ENCODE peak calls at places on chromosomes 3 and 15, in six cellular contexts. One of them, this sample, is unnamed.
A peak's percentile ranks its signal among the peaks of the same experiment; 100 is the strongest.

GRCh38 chr15:84099181-84099580 is 136.4 kb upstream of the GOLGA6L4 start:
- DNase-seq in DND-41: no peak
- DNase-seq in osteoblast: no peak
- DNase-seq in left ventricle myocardium inferior: peak; percentile 39
- DNase-seq in HCT116: no peak
- DNase-seq in MM.1S: peak; percentile 50
- DNase-seq in this sample: no peak

GRCh38 chr15:23415321-23415865 is 31.6 kb downstream of the GOLGA6L2 start:
- DNase-seq in left ventricle myocardium inferior: no peak
- DNase-seq in HCT116: no peak
- DNase-seq in DND-41: no peak
- DNase-seq in osteoblast: no peak
- DNase-seq in MM.1S: no peak
- DNase-seq in this sample: no peak

GRCh38 chr15:76460347-76460746 is 123.8 kb downstream of the ISL2 start:
- DNase-seq in osteoblast: no peak
- DNase-seq in MM.1S: no peak
- DNase-seq in DND-41: no peak
- DNase-seq in HCT116: no peak
- DNase-seq in left ventricle myocardium inferior: no peak
- DNase-seq in this sample: no peak

GRCh38 chr15:47674576-47675232 is 42.6 kb upstream of the SEMA6D start:
- DNase-seq in DND-41: no peak
- DNase-seq in left ventricle myocardium inferior: no peak
- DNase-seq in osteoblast: peak; percentile 29
- DNase-seq in MM.1S: no peak
- DNase-seq in HCT116: no peak
- DNase-seq in this sample: no peak

GRCh38 chr3:3110749-3111361 is 681 bp upstream of the IL5RA start:
- DNase-seq in DND-41: no peak
- DNase-seq in osteoblast: no peak
- DNase-seq in MM.1S: no peak
- DNase-seq in HCT116: no peak
- DNase-seq in left ventricle myocardium inferior: no peak
- DNase-seq in this sample: no peak

GRCh38 chr3:16211176-16211904 is 36.9 kb downstream of the GALNT15 start:
- DNase-seq in left ventricle myocardium inferior: no peak
- DNase-seq in osteoblast: peak; percentile 18
- DNase-seq in MM.1S: no peak
- DNase-seq in HCT116: no peak
- DNase-seq in DND-41: no peak
- DNase-seq in this sample: no peak

GRCh38 chr3:69012111-69012835 is 1.2 kb downstream of the EOGT start:
- DNase-seq in left ventricle myocardium inferior: peak; percentile 37
- DNase-seq in DND-41: no peak
- DNase-seq in MM.1S: no peak
- DNase-seq in osteoblast: peak; percentile 73
- DNase-seq in HCT116: no peak
- DNase-seq in this sample: no peak

GRCh38 chr3:153338487-153338886 is 176.5 kb downstream of the RAP2B start:
- DNase-seq in left ventricle myocardium inferior: no peak
- DNase-seq in HCT116: no peak
- DNase-seq in MM.1S: no peak
- DNase-seq in DND-41: no peak
- DNase-seq in osteoblast: peak; percentile 82
- DNase-seq in this sample: no peak

GRCh38 chr3:128486692-128487537 is 6.1 kb downstream of the GATA2 start:
- DNase-seq in HCT116: no peak
- DNase-seq in left ventricle myocardium inferior: no peak
- DNase-seq in DND-41: no peak
- DNase-seq in osteoblast: peak; percentile 92
- DNase-seq in MM.1S: no peak
- DNase-seq in this sample: peak; percentile 17

GRCh38 chr15:91407237-91407889 is 307.3 kb downstream of the SV2B start:
- DNase-seq in MM.1S: peak; percentile 76
- DNase-seq in DND-41: peak; percentile 88
- DNase-seq in left ventricle myocardium inferior: peak; percentile 19
- DNase-seq in osteoblast: peak; percentile 65
- DNase-seq in HCT116: no peak
- DNase-seq in this sample: peak; percentile 16

GRCh38 chr15:78209646-78210348 is 24.6 kb downstream of the ACSBG1 start:
- DNase-seq in HCT116: no peak
- DNase-seq in left ventricle myocardium inferior: no peak
- DNase-seq in osteoblast: no peak
- DNase-seq in DND-41: no peak
- DNase-seq in MM.1S: no peak
- DNase-seq in this sample: no peak

GRCh38 chr3:189841474-189842205 is 210.5 kb downstream of the TP63 start:
- DNase-seq in HCT116: no peak
- DNase-seq in DND-41: no peak
- DNase-seq in MM.1S: no peak
- DNase-seq in left ventricle myocardium inferior: no peak
- DNase-seq in osteoblast: peak; percentile 37
- DNase-seq in this sample: no peak

GRCh38 chr3:128784228-128784627 is 58.2 kb downstream of the RAB7A start:
- DNase-seq in DND-41: peak; percentile 18
- DNase-seq in HCT116: no peak
- DNase-seq in MM.1S: no peak
- DNase-seq in left ventricle myocardium inferior: peak; percentile 49
- DNase-seq in osteoblast: no peak
- DNase-seq in this sample: peak; percentile 52

GRCh38 chr3:120823156-120823555 is 80.6 kb downstream of the GTF2E1 start:
- DNase-seq in DND-41: no peak
- DNase-seq in MM.1S: no peak
- DNase-seq in osteoblast: no peak
- DNase-seq in HCT116: no peak
- DNase-seq in left ventricle myocardium inferior: no peak
- DNase-seq in this sample: no peak

GRCh38 chr3:144112036-144112435 is 140.4 kb downstream of the DIPK2A start:
- DNase-seq in DND-41: no peak
- DNase-seq in MM.1S: no peak
- DNase-seq in left ventricle myocardium inferior: no peak
- DNase-seq in HCT116: no peak
- DNase-seq in osteoblast: no peak
- DNase-seq in this sample: no peak

GRCh38 chr3:55676643-55677042 is 189.5 kb upstream of the WNT5A start:
- DNase-seq in DND-41: no peak
- DNase-seq in left ventricle myocardium inferior: no peak
- DNase-seq in osteoblast: no peak
- DNase-seq in HCT116: no peak
- DNase-seq in MM.1S: no peak
- DNase-seq in this sample: no peak

GRCh38 chr15:32859246-32859645 is 141.4 kb downstream of the GREM1 start:
- DNase-seq in HCT116: no peak
- DNase-seq in DND-41: no peak
- DNase-seq in MM.1S: no peak
- DNase-seq in osteoblast: no peak
- DNase-seq in left ventricle myocardium inferior: no peak
- DNase-seq in this sample: no peak

GRCh38 chr15:45187894-45188830 is at the start of gene SHF:
- DNase-seq in DND-41: peak; percentile 78
- DNase-seq in osteoblast: peak; percentile 79
- DNase-seq in left ventricle myocardium inferior: peak; percentile 65
- DNase-seq in HCT116: no peak
- DNase-seq in MM.1S: no peak
- DNase-seq in this sample: peak; percentile 75

GRCh38 chr3:45566205-45566604 is 28.3 kb upstream of the LIMD1 start:
- DNase-seq in HCT116: no peak
- DNase-seq in MM.1S: no peak
- DNase-seq in left ventricle myocardium inferior: no peak
- DNase-seq in osteoblast: no peak
- DNase-seq in DND-41: no peak
- DNase-seq in this sample: no peak
- H3K27ac ChIP-seq in HCT116: no peak overlapping the region
- H3K27ac ChIP-seq in MM.1S: peak overlapping the region; percentile 82
- H3K27ac ChIP-seq in left ventricle myocardium inferior: no peak overlapping the region
- H3K27ac ChIP-seq in osteoblast: no peak overlapping the region
- H3K27ac ChIP-seq in DND-41: no peak overlapping the region
- H3K27ac ChIP-seq in this sample: no peak overlapping the region

GRCh38 chr3:151301787-151302186 is 14.8 kb downstream of the GPR87 start:
- DNase-seq in MM.1S: no peak
- DNase-seq in DND-41: no peak
- DNase-seq in left ventricle myocardium inferior: no peak
- DNase-seq in HCT116: no peak
- DNase-seq in osteoblast: no peak
- DNase-seq in this sample: no peak
- H3K27ac ChIP-seq in MM.1S: no peak overlapping the region
- H3K27ac ChIP-seq in DND-41: no peak overlapping the region
- H3K27ac ChIP-seq in left ventricle myocardium inferior: no peak overlapping the region
- H3K27ac ChIP-seq in HCT116: no peak overlapping the region
- H3K27ac ChIP-seq in osteoblast: no peak overlapping the region
- H3K27ac ChIP-seq in this sample: no peak overlapping the region

DNA sequence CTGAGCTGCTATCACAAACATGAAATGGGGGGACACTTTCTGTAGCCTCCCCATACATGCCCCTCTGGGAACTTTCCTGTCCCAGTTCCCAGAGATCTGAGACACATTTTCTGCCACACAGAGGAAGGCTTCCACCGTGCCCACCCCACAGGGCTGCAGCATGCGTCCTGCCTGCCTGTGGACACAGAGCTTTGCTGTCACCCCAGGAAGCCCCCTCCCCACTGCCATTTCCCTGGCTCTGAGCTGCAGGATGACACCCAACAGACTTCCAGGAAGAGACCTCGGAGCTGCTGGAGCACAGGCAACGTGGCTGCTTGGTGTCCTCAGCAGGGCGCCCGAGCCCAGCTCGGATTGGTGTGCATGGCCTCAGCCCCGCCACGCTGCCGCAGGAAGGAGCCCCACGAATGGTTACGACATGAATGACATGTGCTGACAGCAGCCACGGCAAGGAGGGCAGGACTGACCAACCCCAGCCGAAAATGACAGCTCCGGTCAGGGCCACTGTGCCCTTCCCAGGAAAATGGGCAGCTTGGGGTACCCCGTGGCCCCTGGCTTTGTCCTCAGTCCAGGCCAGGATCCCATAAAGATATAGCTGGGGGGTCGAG is 81.3 kb downstream of the VGLL4 start:
- DNase-seq in HCT116: no peak
- DNase-seq in DND-41: no peak
- DNase-seq in osteoblast: peak; percentile 27
- DNase-seq in left ventricle myocardium inferior: no peak
- DNase-seq in MM.1S: no peak
- DNase-seq in this sample: no peak
- H3K27ac ChIP-seq in HCT116: no peak overlapping the region
- H3K27ac ChIP-seq in DND-41: no peak overlapping the region
- H3K27ac ChIP-seq in osteoblast: no peak overlapping the region
- H3K27ac ChIP-seq in left ventricle myocardium inferior: peak overlapping the region; percentile 83
- H3K27ac ChIP-seq in MM.1S: no peak overlapping the region
- H3K27ac ChIP-seq in this sample: no peak overlapping the region

DNA sequence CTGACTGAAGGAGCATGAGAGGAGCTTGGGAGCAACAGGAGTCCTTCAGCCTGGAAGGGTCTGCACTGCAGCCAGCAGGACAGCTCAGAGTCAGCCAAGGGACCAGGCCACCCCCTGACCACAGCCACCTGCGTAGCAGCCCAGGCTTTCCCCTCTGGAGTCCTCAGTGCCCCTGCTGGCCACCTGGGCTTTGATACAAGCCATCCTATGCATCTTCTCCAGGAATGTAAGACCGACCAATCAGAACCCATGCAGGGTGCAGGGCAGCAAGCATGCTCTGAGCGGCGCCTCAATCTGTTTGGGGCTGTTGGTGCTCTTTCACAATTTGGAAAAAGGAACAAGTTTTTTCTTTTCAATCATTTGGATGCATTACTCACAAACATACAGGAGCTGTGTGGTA is 52.0 kb downstream of the DZIP1L start:
- DNase-seq in HCT116: no peak
- DNase-seq in MM.1S: no peak
- DNase-seq in left ventricle myocardium inferior: no peak
- DNase-seq in DND-41: no peak
- DNase-seq in osteoblast: peak; percentile 73
- DNase-seq in this sample: no peak
- H3K27ac ChIP-seq in HCT116: no peak overlapping the region
- H3K27ac ChIP-seq in MM.1S: no peak overlapping the region
- H3K27ac ChIP-seq in left ventricle myocardium inferior: no peak overlapping the region
- H3K27ac ChIP-seq in DND-41: no peak overlapping the region
- H3K27ac ChIP-seq in osteoblast: no peak overlapping the region
- H3K27ac ChIP-seq in this sample: no peak overlapping the region

GRCh38 chr3:185655426-185656320 is 69.6 kb downstream of the SENP2 start:
- DNase-seq in DND-41: no peak
- DNase-seq in HCT116: no peak
- DNase-seq in left ventricle myocardium inferior: no peak
- DNase-seq in MM.1S: no peak
- DNase-seq in osteoblast: no peak
- DNase-seq in this sample: no peak
- H3K27ac ChIP-seq in DND-41: no peak overlapping the region
- H3K27ac ChIP-seq in HCT116: no peak overlapping the region
- H3K27ac ChIP-seq in left ventricle myocardium inferior: peak overlapping the region; percentile 77
- H3K27ac ChIP-seq in MM.1S: no peak overlapping the region
- H3K27ac ChIP-seq in osteoblast: peak overlapping the region; percentile 83
- H3K27ac ChIP-seq in this sample: no peak overlapping the region

DNA sequence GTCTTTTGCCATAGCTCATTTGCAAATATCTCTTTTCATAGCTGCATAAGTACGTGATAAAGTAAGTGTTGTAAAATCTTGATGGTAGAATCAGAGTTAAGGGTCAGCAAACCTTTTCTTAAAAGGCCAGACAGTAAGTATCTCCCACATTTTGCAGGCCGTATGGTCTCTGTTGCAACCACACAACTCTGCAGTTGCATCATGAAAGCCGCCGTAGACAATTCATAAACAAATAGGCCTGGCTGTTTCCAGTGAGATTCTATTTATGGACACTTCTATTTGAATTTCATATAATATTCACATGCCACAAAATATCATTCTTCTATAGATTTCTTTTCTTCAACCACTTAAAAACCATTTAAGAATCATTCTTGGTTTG is 248.5 kb downstream of the TLE3 start:
- DNase-seq in DND-41: no peak
- DNase-seq in osteoblast: no peak
- DNase-seq in MM.1S: no peak
- DNase-seq in HCT116: no peak
- DNase-seq in left ventricle myocardium inferior: no peak
- DNase-seq in this sample: no peak
- H3K27ac ChIP-seq in DND-41: no peak overlapping the region
- H3K27ac ChIP-seq in osteoblast: no peak overlapping the region
- H3K27ac ChIP-seq in MM.1S: no peak overlapping the region
- H3K27ac ChIP-seq in HCT116: no peak overlapping the region
- H3K27ac ChIP-seq in left ventricle myocardium inferior: no peak overlapping the region
- H3K27ac ChIP-seq in this sample: no peak overlapping the region

DNA sequence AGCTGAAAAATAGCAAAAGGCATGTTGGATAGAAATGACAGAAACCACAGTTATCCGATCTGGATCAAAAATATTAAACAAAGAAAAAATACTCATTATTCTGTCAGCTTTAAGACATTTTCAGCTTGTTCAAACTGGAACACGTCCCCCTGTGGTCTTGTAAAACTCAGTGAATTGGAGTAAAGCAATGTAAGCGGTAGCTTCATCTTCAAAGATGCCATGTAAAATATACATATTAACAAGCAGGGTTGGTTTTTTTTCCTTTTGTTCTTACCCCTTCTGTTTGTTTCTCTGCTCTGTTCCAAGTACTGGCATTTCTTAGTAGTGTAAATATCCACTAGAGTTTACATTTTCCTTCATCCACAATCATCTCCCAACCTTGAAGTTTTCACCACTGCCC is 223.3 kb downstream of the IGSF11 start:
- DNase-seq in HCT116: no peak
- DNase-seq in DND-41: no peak
- DNase-seq in osteoblast: no peak
- DNase-seq in MM.1S: no peak
- DNase-seq in left ventricle myocardium inferior: no peak
- DNase-seq in this sample: no peak
- H3K27ac ChIP-seq in HCT116: no peak overlapping the region
- H3K27ac ChIP-seq in DND-41: no peak overlapping the region
- H3K27ac ChIP-seq in osteoblast: no peak overlapping the region
- H3K27ac ChIP-seq in MM.1S: no peak overlapping the region
- H3K27ac ChIP-seq in left ventricle myocardium inferior: no peak overlapping the region
- H3K27ac ChIP-seq in this sample: no peak overlapping the region

This sample was measured in CD8-positive, alpha-beta memory T cell.